ENCODE peak calls at places on chromosomes 16 and 17, in seven cellular contexts. N, Q, C, L, V, F and S are unnamed samples.

GRCh38 chr16:11253009-11253994 is 2.7 kb downstream of the SOCS1 start:
- DNase-seq in N (no peak), Q (no peak), C (no peak), L (no peak), V (no peak), F (no peak), S (no peak)

GRCh38 chr16:25033852-25034251 is 18.7 kb upstream of the ARHGAP17 start:
- DNase-seq in N (no peak), Q (no peak), C (no peak), L (no peak), V (no peak), F (no peak), S (no peak)

GRCh38 chr16:46929378-46930332 is 43.8 kb downstream of the DNAJA2 start:
- DNase-seq in N (peak; percentile 80), Q (peak; percentile 73), C (no peak), L (peak; percentile 84), V (peak; percentile 69), F (peak; percentile 80), S (peak; percentile 35)

GRCh38 chr17:28405632-28406477 is at the start of gene SLC46A1:
- DNase-seq in N (peak; percentile 65), Q (peak; percentile 73), C (no peak), L (peak; percentile 85), V (peak; percentile 48), F (no peak), S (no peak)

GRCh38 chr17:58308173-58308984 is 20.2 kb downstream of the TSPOAP1 start:
- DNase-seq in N (peak; percentile 25), Q (no peak), C (peak; percentile 75), L (peak; percentile 86), V (no peak), F (peak; percentile 44), S (no peak)

GRCh38 chr16:82990155-82990554 is 363.4 kb downstream of the CDH13 start:
- DNase-seq in N (no peak), Q (no peak), C (no peak), L (no peak), V (no peak), F (no peak), S (no peak)

GRCh38 chr17:42405963-42406495 is 17.0 kb downstream of the CAVIN1 start:
- DNase-seq in N (peak; percentile 90), Q (peak; percentile 87), C (peak; percentile 96), L (peak; percentile 92), V (peak; percentile 74), F (peak; percentile 86), S (no peak)

GRCh38 chr16:55263271-55264250 is 60.4 kb upstream of the IRX6 start:
- DNase-seq in N (no peak), Q (no peak), C (no peak), L (no peak), V (no peak), F (no peak), S (no peak)

GRCh38 chr17:10055251-10055975 is 143.0 kb downstream of the GAS7 start:
- DNase-seq in N (no peak), Q (no peak), C (no peak), L (no peak), V (no peak), F (no peak), S (no peak)

GRCh38 chr17:82587234-82588086 is 60.8 kb downstream of the WDR45B start:
- DNase-seq in N (no peak), Q (no peak), C (no peak), L (no peak), V (no peak), F (no peak), S (no peak)

GRCh38 chr16:1363501-1364041 is 11.8 kb downstream of the GNPTG start:
- DNase-seq in N (peak; percentile 77), Q (peak; percentile 65), C (no peak), L (peak; percentile 79), V (peak; percentile 51), F (peak; percentile 69), S (no peak)

GRCh38 chr16:75996491-75996890 is 270.2 kb upstream of the CPHXL start:
- DNase-seq in N (no peak), Q (no peak), C (no peak), L (no peak), V (no peak), F (no peak), S (no peak)

GRCh38 chr17:78290671-78291070 is 59.2 kb downstream of the TMEM235 start:
- DNase-seq in N (no peak), Q (no peak), C (no peak), L (no peak), V (no peak), F (no peak), S (no peak)

GRCh38 chr16:12027091-12027490 is 50.6 kb downstream of the SNX29 start:
- DNase-seq in N (no peak), Q (no peak), C (no peak), L (peak; percentile 41), V (peak; percentile 5), F (no peak), S (no peak)

GRCh38 chr17:55727920-55728319 is 5.3 kb upstream of the TMEM100 start:
- DNase-seq in N (no peak), Q (no peak), C (no peak), L (no peak), V (no peak), F (no peak), S (no peak)

GRCh38 chr17:72671034-72671433 is 421.5 kb downstream of the SLC39A11 start:
- DNase-seq in N (no peak), Q (no peak), C (no peak), L (no peak), V (no peak), F (no peak), S (no peak)

GRCh38 chr17:81085420-81085911 is 50.5 kb downstream of the BAIAP2 start:
- DNase-seq in N (peak; percentile 75), Q (no peak), C (no peak), L (no peak), V (no peak), F (no peak), S (no peak)

GRCh38 chr17:81083125-81083765 is 48.3 kb downstream of the BAIAP2 start:
- DNase-seq in N (peak; percentile 93), Q (no peak), C (no peak), L (no peak), V (peak; percentile 85), F (peak; percentile 84), S (no peak)

GRCh38 chr17:81086789-81087551 is 52.0 kb downstream of the BAIAP2 start:
- DNase-seq in N (peak; percentile 59), Q (peak; percentile 59), C (no peak), L (no peak), V (no peak), F (no peak), S (no peak)

GRCh38 chr17:81082177-81083073 is 47.5 kb downstream of the BAIAP2 start:
- DNase-seq in N (peak; percentile 80), Q (no peak), C (no peak), L (no peak), V (no peak), F (peak; percentile 65), S (no peak)

DNA sequence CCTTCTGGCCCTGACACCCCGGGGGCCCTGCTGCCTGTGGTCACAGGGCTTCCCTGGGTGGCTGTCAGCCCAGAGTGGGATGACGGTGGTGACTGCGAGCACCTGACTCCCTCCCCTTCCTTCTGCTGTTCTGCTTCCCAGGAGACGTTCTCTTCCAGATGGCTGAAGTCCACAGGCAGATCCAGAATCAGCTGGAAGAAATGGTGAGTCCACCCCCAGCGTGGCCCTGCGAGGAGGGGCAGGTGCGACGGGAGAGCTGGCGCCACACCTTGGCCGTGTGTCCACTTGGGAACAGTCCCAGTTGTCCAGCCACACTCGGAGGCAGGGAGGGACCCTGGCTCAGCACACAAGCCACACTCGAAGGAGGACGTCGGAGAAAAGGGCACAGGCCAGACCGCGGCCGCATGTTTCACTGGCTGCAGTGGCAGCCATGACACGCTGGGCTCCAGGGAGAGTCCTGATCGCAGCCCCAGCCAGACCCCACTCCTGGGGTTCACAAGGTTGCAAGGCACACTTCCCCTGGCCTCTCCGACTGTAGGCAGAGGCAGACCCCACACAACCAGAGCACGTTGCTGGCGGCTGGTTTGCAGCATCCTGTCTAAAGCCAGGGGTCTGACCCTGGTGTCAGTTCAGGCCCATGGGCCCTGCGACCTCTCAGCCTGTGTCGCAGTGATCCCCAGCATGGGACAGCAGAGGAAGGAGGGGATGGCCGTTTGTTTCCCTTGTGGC is 49.9 kb downstream of the BAIAP2 start:
- DNase-seq in N (peak; percentile 93), Q (no peak), C (no peak), L (no peak), V (peak; percentile 77), F (no peak), S (no peak)
- TF ChIP-seq POLR2AphosphoS5 in N (peak; percentile 66), Q (no peak), C (peak; percentile 21), L (no peak), V (peak; percentile 94), F (no peak), S (no peak)

GRCh38 chr16:14193316-14193871 is 122.3 kb downstream of the MRTFB start:
- DNase-seq in N (peak; percentile 34), Q (peak; percentile 45), C (no peak), L (peak; percentile 27), V (no peak), F (no peak), S (no peak)
- H3K27ac ChIP-seq in N (no peak overlapping the region), Q (no peak overlapping the region), C (no peak overlapping the region), L (no peak overlapping the region), V (no peak overlapping the region), F (peak overlapping the region; percentile 7), S (no peak overlapping the region)

GRCh38 chr17:66301864-66302741 is at the start of gene PRKCA:
- DNase-seq in N (peak; percentile 81), Q (peak; percentile 84), C (no peak), L (peak; percentile 82), V (peak; percentile 64), F (no peak), S (peak; percentile 54)
- TF ChIP-seq POLR2AphosphoS5 in N (peak; percentile 85), Q (peak; percentile 81), C (peak; percentile 79), L (peak; percentile 59), V (peak; percentile 39), F (no peak), S (no peak)

GRCh38 chr17:81481011-81481799 is 31.4 kb downstream of the ACTG1 start:
- DNase-seq in N (peak; percentile 78), Q (peak; percentile 57), C (no peak), L (peak; percentile 77), V (peak; percentile 68), F (peak; percentile 68), S (no peak)

GRCh38 chr17:81480140-81480917 is 32.3 kb downstream of the ACTG1 start:
- DNase-seq in N (no peak), Q (no peak), C (no peak), L (no peak), V (no peak), F (no peak), S (no peak)

GRCh38 chr17:81483085-81483861 is 29.3 kb downstream of the ACTG1 start:
- DNase-seq in N (no peak), Q (peak; percentile 43), C (no peak), L (no peak), V (no peak), F (no peak), S (peak; percentile 53)

GRCh38 chr17:81482673-81483072 is 29.9 kb downstream of the ACTG1 start:
- DNase-seq in N (no peak), Q (no peak), C (no peak), L (no peak), V (no peak), F (no peak), S (no peak)

DNA sequence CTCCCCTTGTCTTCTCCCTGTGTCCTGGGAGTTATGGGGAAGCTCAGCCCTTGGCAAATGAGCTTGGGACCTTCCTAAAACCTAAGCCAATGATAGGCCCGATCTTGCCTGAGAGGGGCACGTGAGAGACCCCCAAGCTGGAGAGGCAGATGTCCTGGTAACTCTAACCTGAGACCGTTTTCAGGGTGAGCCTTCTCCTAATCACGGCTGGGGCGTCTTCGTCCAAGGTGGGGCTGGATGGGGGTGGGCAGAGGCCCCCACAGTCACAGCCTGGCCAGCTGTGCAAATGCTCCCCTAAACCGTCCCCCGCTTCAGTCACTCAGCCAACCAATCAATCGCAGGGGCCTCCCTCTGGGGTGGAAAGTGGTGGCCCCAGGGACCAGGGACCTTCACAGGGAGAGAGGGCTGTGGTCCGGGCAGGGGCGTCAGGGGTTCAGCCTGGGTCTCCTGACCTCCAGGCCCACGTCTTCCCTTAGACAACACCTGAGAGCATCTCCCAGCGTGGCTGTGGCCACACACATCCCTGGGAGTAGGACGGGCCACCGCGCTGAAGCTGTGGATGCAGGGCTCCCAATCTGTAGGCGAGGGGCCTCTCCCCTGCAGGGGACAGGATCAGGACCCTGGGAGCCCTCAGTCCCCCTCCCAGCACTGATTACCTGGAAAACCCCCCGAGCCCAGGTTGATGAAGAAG is 30.6 kb downstream of the ACTG1 start:
- DNase-seq in N (no peak), Q (no peak), C (no peak), L (no peak), V (no peak), F (no peak), S (no peak)
- H3K27ac ChIP-seq in N (peak overlapping the region; percentile 23), Q (no peak overlapping the region), C (peak overlapping the region; percentile 61), L (no peak overlapping the region), V (no peak overlapping the region), F (no peak overlapping the region), S (no peak overlapping the region)